ENCODE peak calls at places on chromosomes 13 and 19, in ten cellular contexts. F is left ventricle myocardium inferior, A is fibroblast of the aortic adventitia, O is fibroblast of lung, P is H1, R is mesothelial cell of epicardium, Y is AG04450, V is mammary epithelial cell, T is foreskin keratinocyte, D is fibroblast of pulmonary artery. S is an unnamed sample.
A peak's percentile ranks its signal among the peaks of the same experiment; 100 is the strongest.

GRCh38 chr13:30759748-30760147 is 24.4 kb downstream of the ALOX5AP start:
- DNase-seq in F (no peak), A (peak; percentile 50), O (no peak), P (no peak), R (no peak), Y (no peak), V (no peak), T (no peak), D (peak; percentile 22), S (no peak)

GRCh38 chr13:43289458-43290255 is 266.3 kb downstream of the DNAJC15 start:
- DNase-seq in F (no peak), A (no peak), O (no peak), P (no peak), R (no peak), Y (no peak), V (no peak), T (no peak), D (no peak), S (no peak)

GRCh38 chr19:18972301-18972831 is 31.3 kb upstream of the HOMER3 start:
- DNase-seq in F (no peak), A (peak; percentile 87), O (peak; percentile 36), P (no peak), R (no peak), Y (no peak), V (no peak), T (no peak), D (peak; percentile 81), S (no peak)

GRCh38 chr19:10116085-10116865 is 3.4 kb downstream of the EIF3G start:
- DNase-seq in F (no peak), A (no peak), O (no peak), P (no peak), R (no peak), Y (no peak), V (no peak), T (no peak), D (no peak), S (peak; percentile 16)

GRCh38 chr19:1221141-1221903 is 15.7 kb downstream of the STK11 start:
- DNase-seq in F (peak; percentile 79), A (peak; percentile 51), O (peak; percentile 59), P (peak; percentile 78), R (no peak), Y (no peak), V (no peak), T (no peak), D (peak; percentile 61), S (no peak)

GRCh38 chr13:50715402-50716146 is 127.9 kb downstream of the DLEU7 start:
- DNase-seq in F (peak; percentile 43), A (no peak), O (no peak), P (no peak), R (no peak), Y (no peak), V (no peak), T (no peak), D (no peak), S (no peak)

GRCh38 chr13:48908381-48909087 is 67.2 kb upstream of the FNDC3A start:
- DNase-seq in F (no peak), A (peak; percentile 76), O (peak; percentile 61), P (no peak), R (no peak), Y (no peak), V (peak; percentile 58), T (no peak), D (peak; percentile 48), S (peak; percentile 75)

GRCh38 chr19:41799444-41800000 is 3.1 kb downstream of the CEACAM3 start:
- DNase-seq in F (no peak), A (no peak), O (no peak), P (no peak), R (no peak), Y (no peak), V (no peak), T (no peak), D (no peak), S (no peak)

GRCh38 chr13:75372517-75372916 is 109.5 kb downstream of the TBC1D4 start:
- DNase-seq in F (no peak), A (peak; percentile 78), O (peak; percentile 78), P (no peak), R (no peak), Y (no peak), V (no peak), T (no peak), D (peak; percentile 74), S (peak; percentile 66)

GRCh38 chr19:43934055-43934984 is 762 bp downstream of the ZNF45 start:
- DNase-seq in F (no peak), A (peak; percentile 16), O (no peak), P (no peak), R (no peak), Y (no peak), V (peak; percentile 41), T (no peak), D (no peak), S (peak; percentile 8)

GRCh38 chr19:15758379-15758778 is 20.6 kb downstream of the OR10H3 start:
- DNase-seq in F (no peak), A (no peak), O (no peak), P (no peak), R (no peak), Y (no peak), V (no peak), T (no peak), D (no peak), S (no peak)

GRCh38 chr19:15759962-15760565 is 22.3 kb downstream of the OR10H3 start:
- DNase-seq in F (no peak), A (no peak), O (no peak), P (no peak), R (no peak), Y (no peak), V (no peak), T (no peak), D (no peak), S (no peak)
- TF ChIP-seq CTCF in F (peak; percentile 38), A (no peak), O (no peak), P (no peak), R (no peak), Y (no peak), V (peak; percentile 58), T (peak; percentile 31), D (no peak), S (no peak)

GRCh38 chr19:53365899-53366493 is 491 bp downstream of the ZNF525 start:
- DNase-seq in F (peak; percentile 15), A (no peak), O (no peak), P (no peak), R (no peak), Y (no peak), V (peak; percentile 57), T (peak; percentile 6), D (no peak), S (peak; percentile 42)

DNA sequence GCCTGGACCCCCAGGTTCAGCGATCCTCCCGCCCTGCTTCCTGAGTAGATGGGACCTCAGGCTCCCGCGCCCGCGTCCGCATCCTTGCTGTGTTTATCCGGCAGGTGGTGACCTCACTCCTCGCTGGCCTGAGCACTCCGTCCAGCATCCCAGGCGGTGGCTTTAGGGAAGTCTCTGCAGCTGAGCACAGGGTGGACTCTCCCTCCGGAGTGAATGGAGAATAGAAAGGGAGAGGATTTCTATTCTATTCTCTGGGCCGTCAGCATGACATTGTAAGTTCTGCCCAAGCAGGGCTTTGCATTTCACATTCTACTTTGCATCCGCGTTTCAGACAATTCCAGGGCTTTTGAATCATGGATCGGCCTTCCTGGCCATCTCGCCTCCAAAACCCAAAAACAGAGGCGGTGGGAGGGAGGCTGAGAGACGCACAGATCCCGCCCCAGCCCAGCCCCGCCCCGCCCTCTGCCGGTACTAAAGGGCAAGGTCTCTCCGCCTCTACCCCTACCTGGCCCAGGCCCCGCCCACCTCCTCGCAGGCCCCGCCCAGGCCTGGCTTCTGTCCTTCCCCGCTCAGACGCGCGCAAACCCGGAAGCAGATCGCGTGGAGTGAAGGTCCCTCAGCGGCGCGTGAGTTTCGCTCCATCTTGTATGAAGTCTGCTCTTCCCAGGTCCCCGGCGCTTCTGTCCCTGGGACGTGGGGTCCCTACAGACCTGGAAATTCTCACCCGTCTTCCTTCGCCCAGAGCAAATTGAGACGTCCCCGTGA is at the start of gene ZNF525:
- DNase-seq in F (peak; percentile 89), A (peak; percentile 71), O (peak; percentile 73), P (peak; percentile 97), R (peak; percentile 91), Y (no peak), V (peak; percentile 89), T (peak; percentile 61), D (peak; percentile 79), S (peak; percentile 90)
- TF ChIP-seq CTCF in F (peak; percentile 46), A (peak; percentile 25), O (peak; percentile 3), P (peak; percentile 28), R (peak; percentile 47), Y (peak; percentile 16), V (peak; percentile 11), T (peak; percentile 33), D (peak; percentile 21), S (peak; percentile 35)

GRCh38 chr13:84131249-84131648 is 249.0 kb upstream of the SLITRK1 start:
- DNase-seq in F (no peak), A (no peak), O (no peak), P (no peak), R (no peak), Y (no peak), V (no peak), T (no peak), D (no peak), S (no peak)

GRCh38 chr13:84136582-84136981 is 254.3 kb upstream of the SLITRK1 start:
- DNase-seq in F (no peak), A (no peak), O (no peak), P (no peak), R (no peak), Y (no peak), V (no peak), T (no peak), D (no peak), S (no peak)

GRCh38 chr13:84130739-84131138 is 248.5 kb upstream of the SLITRK1 start:
- DNase-seq in F (no peak), A (no peak), O (no peak), P (no peak), R (no peak), Y (no peak), V (no peak), T (no peak), D (no peak), S (no peak)

GRCh38 chr13:84137292-84137691 is 255.0 kb upstream of the SLITRK1 start:
- DNase-seq in F (no peak), A (peak; percentile 10), O (no peak), P (no peak), R (no peak), Y (no peak), V (peak; percentile 29), T (no peak), D (no peak), S (no peak)

DNA sequence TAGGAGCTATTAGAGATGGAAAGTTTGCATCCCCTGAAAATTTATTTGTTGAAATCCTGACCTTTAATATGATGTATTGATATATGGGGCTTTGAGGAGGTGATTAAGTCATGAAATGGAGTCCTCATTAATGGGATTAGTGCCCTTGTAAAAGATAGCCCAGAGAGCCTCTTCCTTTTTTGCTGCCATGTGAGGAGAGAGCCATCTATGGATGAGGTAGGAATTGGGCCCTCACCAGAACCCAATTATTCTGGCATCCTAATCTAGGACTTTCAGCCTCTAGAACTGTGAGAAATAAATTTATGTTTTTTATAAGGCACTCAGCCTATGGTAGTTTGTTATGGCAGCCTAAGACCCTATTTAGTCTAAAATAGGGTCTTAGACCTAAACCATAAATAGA is 250.2 kb upstream of the SLITRK1 start:
- DNase-seq in F (no peak), A (no peak), O (no peak), P (no peak), R (no peak), Y (no peak), V (no peak), T (no peak), D (no peak), S (no peak)
- TF ChIP-seq CTCF in F (no peak), A (no peak), O (no peak), P (peak; percentile 10), R (no peak), Y (no peak), V (peak; percentile 28), T (no peak), D (no peak), S (no peak)

GRCh38 chr13:90883592-90883991 is 463.9 kb upstream of the MIR17HG start:
- DNase-seq in F (no peak), A (no peak), O (no peak), P (no peak), R (no peak), Y (no peak), V (no peak), T (no peak), D (no peak), S (no peak)
- TF ChIP-seq CTCF in F (no peak), A (no peak), O (no peak), P (no peak), R (no peak), Y (no peak), V (peak; percentile 22), T (peak; percentile 25), D (no peak), S (no peak)